ENCODE peak calls at places on chromosome 7, in five cellular contexts. H, T, S, Z and X are unnamed samples.

GRCh38 chr7:116863168-116863670 is 832 bp downstream of the CAPZA2 start:
- DNase-seq in H (peak; percentile 59), T (peak; percentile 18), S (peak; percentile 28), Z (no peak), X (peak; percentile 19)

GRCh38 chr7:66454600-66455225 is 174.0 kb upstream of the KCTD7 start:
- DNase-seq in H (no peak), T (peak; percentile 79), S (no peak), Z (no peak), X (no peak)

GRCh38 chr7:116717137-116717536 is 45.1 kb downstream of the MET start:
- DNase-seq in H (no peak), T (no peak), S (no peak), Z (no peak), X (no peak)

GRCh38 chr7:32587431-32587948 is 92.2 kb downstream of the AVL9 start:
- DNase-seq in H (no peak), T (no peak), S (no peak), Z (no peak), X (peak; percentile 76)

GRCh38 chr7:66847879-66848810 is 72.9 kb upstream of the TMEM248 start:
- DNase-seq in H (no peak), T (peak; percentile 93), S (no peak), Z (no peak), X (peak; percentile 79)

GRCh38 chr7:43666938-43667337 is 62.4 kb downstream of the COA1 start:
- DNase-seq in H (no peak), T (no peak), S (no peak), Z (no peak), X (no peak)

GRCh38 chr7:14894826-14895225 is 7.7 kb downstream of the DGKB start:
- DNase-seq in H (no peak), T (no peak), S (no peak), Z (no peak), X (no peak)

GRCh38 chr7:102832694-102833093 is 80.1 kb upstream of the LRRC17 start:
- DNase-seq in H (no peak), T (no peak), S (no peak), Z (no peak), X (no peak)

GRCh38 chr7:96949766-96950165 is 55.6 kb upstream of the DLX6 start:
- DNase-seq in H (no peak), T (no peak), S (no peak), Z (no peak), X (peak; percentile 67)

GRCh38 chr7:86747698-86748097 is 104.0 kb downstream of the GRM3 start:
- DNase-seq in H (no peak), T (no peak), S (no peak), Z (no peak), X (no peak)

GRCh38 chr7:47405921-47406765 is 175.8 kb downstream of the TNS3 start:
- DNase-seq in H (peak; percentile 84), T (no peak), S (no peak), Z (no peak), X (peak; percentile 63)

GRCh38 chr7:135919071-135919841 is 57.9 kb downstream of the MTPN start:
- DNase-seq in H (no peak), T (peak; percentile 76), S (no peak), Z (no peak), X (no peak)

GRCh38 chr7:117873056-117873932 is at the start of gene CTTNBP2:
- DNase-seq in H (peak; percentile 72), T (no peak), S (peak; percentile 31), Z (no peak), X (no peak)

GRCh38 chr7:74544706-74545469 is 91.2 kb downstream of the GTF2IRD1 start:
- DNase-seq in H (no peak), T (no peak), S (peak; percentile 33), Z (no peak), X (peak; percentile 44)

GRCh38 chr7:82375713-82376112 is 67.9 kb downstream of the CACNA2D1 start:
- DNase-seq in H (no peak), T (no peak), S (no peak), Z (no peak), X (no peak)

GRCh38 chr7:90706067-90706716 is 110.1 kb downstream of the CDK14 start:
- DNase-seq in H (no peak), T (no peak), S (no peak), Z (no peak), X (peak; percentile 2)